ENCODE peak calls at places on chromosomes 12 and 14, in eight cellular contexts. J, X, U, C, B, Y, H and R are unnamed samples.

GRCh38 chr14:105093426-105094192 is 28.4 kb upstream of the GPR132 start:
- DNase-seq in J (peak; percentile 93), X (peak; percentile 72), U (peak; percentile 80), C (peak; percentile 84), B (peak; percentile 20), Y (peak; percentile 85), H (peak; percentile 94), R (peak; percentile 79)

GRCh38 chr12:93176610-93177126 is 201.1 kb upstream of the NUDT4 start:
- DNase-seq in J (no peak), X (no peak), U (peak; percentile 50), C (no peak), B (peak; percentile 55), Y (no peak), H (no peak), R (no peak)

GRCh38 chr12:49797452-49797782 is 30.8 kb downstream of the NCKAP5L start:
- DNase-seq in J (no peak), X (no peak), U (no peak), C (no peak), B (no peak), Y (no peak), H (no peak), R (no peak)

GRCh38 chr14:49641697-49642129 is 6.7 kb upstream of the DNAAF2 start:
- DNase-seq in J (no peak), X (no peak), U (no peak), C (no peak), B (peak; percentile 96), Y (no peak), H (peak; percentile 14), R (peak; percentile 98)

GRCh38 chr14:101412741-101413140 is 148.6 kb upstream of the DIO3 start:
- DNase-seq in J (no peak), X (no peak), U (no peak), C (no peak), B (peak; percentile 86), Y (peak; percentile 63), H (no peak), R (peak; percentile 5)

GRCh38 chr12:49791700-49792099 is 36.5 kb downstream of the NCKAP5L start:
- DNase-seq in J (no peak), X (no peak), U (no peak), C (no peak), B (no peak), Y (no peak), H (no peak), R (no peak)

GRCh38 chr14:28774764-28775738 is 8.5 kb downstream of the FOXG1 start:
- DNase-seq in J (no peak), X (no peak), U (no peak), C (no peak), B (no peak), Y (no peak), H (no peak), R (no peak)

GRCh38 chr14:105711841-105712460 is 185.6 kb downstream of the TMEM121 start:
- DNase-seq in J (no peak), X (peak; percentile 77), U (no peak), C (no peak), B (no peak), Y (no peak), H (no peak), R (no peak)

GRCh38 chr12:126362964-126363363 is 1297.7 kb downstream of the AACS start:
- DNase-seq in J (no peak), X (no peak), U (no peak), C (no peak), B (no peak), Y (no peak), H (peak; percentile 66), R (no peak)

GRCh38 chr12:65106948-65107347 is 14.2 kb downstream of the WIF1 start:
- DNase-seq in J (no peak), X (no peak), U (peak; percentile 41), C (no peak), B (no peak), Y (peak; percentile 12), H (peak; percentile 23), R (peak; percentile 14)

GRCh38 chr14:48598458-48598857 is 923.1 kb upstream of the MDGA2 start:
- DNase-seq in J (no peak), X (no peak), U (no peak), C (no peak), B (no peak), Y (no peak), H (no peak), R (no peak)

GRCh38 chr12:104422441-104422840 is 34.3 kb upstream of the CHST11 start:
- DNase-seq in J (no peak), X (no peak), U (no peak), C (no peak), B (no peak), Y (no peak), H (no peak), R (no peak)

DNA sequence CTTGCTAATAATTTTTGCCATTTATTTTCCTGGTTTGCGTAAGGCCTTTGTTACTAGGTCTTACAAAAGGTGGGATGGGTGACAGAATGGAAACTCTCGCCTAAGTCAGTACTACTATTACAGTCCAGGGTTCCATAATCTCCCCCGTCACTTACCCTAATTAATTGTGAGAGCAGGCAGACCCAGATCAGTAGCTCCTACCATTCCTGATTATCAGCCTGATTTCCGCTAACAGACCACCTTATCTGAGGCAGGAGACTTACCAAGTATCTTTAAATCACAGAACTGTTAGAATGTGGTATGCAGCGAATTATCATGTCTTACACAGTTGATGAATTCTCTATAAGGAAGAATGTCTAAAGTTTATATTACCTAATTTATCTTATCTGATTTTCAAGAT is 234.7 kb downstream of the FOXN3 start:
- DNase-seq in J (no peak), X (no peak), U (no peak), C (no peak), B (no peak), Y (no peak), H (no peak), R (no peak)
- H3K4me1 ChIP-seq in J (peaks cover 22% of the 10 kb centered on the region), X (peaks cover 37% of the 10 kb centered on the region), U (peaks cover 14% of the 10 kb centered on the region), C (peaks cover 53% of the 10 kb centered on the region), B (peaks cover 15% of the 10 kb centered on the region), Y (no peaks in the 10 kb centered on the region), H (peaks cover 6% of the 10 kb centered on the region), R (peaks cover 3% of the 10 kb centered on the region)

DNA sequence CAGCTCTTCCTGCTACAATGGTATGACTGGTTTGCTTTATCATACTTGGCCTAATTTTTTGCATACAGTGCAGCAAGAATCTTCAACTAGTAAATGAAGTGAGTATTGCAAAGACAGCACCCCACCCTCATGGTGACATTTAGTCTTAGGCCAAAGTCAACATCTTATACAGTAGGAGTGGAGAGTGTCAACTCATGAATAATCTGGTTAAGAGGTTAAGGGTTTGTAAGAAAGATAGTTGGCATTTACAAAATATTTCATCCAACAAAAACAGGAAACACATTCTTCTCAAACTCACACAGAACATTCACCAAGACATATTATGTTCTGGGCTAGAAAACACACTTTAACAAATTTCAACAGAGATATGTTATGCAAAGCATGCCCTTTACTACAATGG is 2.2 kb upstream of the OAS1 start:
- DNase-seq in J (no peak), X (no peak), U (peak; percentile 55), C (no peak), B (no peak), Y (no peak), H (no peak), R (peak; percentile 65)
- H3K4me1 ChIP-seq in J (peaks cover 9% of the 10 kb centered on the region), X (peaks cover 13% of the 10 kb centered on the region), U (peaks cover 56% of the 10 kb centered on the region), C (peaks cover 37% of the 10 kb centered on the region), B (peaks cover 32% of the 10 kb centered on the region), Y (peaks cover 61% of the 10 kb centered on the region), H (no peaks in the 10 kb centered on the region), R (peaks cover 10% of the 10 kb centered on the region)

GRCh38 chr12:53388932-53389331 is 9.0 kb downstream of the SP1 start:
- DNase-seq in J (no peak), X (no peak), U (no peak), C (no peak), B (no peak), Y (no peak), H (no peak), R (no peak)

GRCh38 chr12:53391667-53392244 is 11.8 kb downstream of the SP1 start:
- DNase-seq in J (no peak), X (no peak), U (no peak), C (no peak), B (no peak), Y (no peak), H (no peak), R (no peak)

DNA sequence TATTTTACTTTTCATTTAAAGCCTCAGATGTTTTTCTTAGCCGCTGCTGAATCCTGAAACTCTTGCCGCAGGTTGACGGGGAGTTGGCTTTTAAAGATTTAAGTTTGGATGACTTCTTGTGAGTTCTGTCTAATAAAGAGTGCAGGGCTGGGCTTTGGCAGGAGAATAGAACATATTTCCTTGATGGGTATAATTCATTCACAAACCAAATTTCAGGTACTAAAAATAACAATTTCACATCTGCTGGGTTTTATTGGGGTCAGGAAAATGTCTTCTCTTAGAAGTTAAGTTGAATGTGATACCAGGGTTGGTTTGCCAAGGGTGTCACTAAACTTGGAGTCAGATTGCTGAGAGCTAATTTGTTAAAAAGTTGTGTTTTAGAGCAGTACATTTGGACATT is 9.7 kb downstream of the SP1 start:
- DNase-seq in J (no peak), X (no peak), U (no peak), C (no peak), B (no peak), Y (no peak), H (no peak), R (no peak)
- H3K4me1 ChIP-seq in J (peaks cover 6% of the 10 kb centered on the region), X (peaks cover 13% of the 10 kb centered on the region), U (peaks cover 62% of the 10 kb centered on the region), C (peaks cover 68% of the 10 kb centered on the region), B (peaks cover 60% of the 10 kb centered on the region), Y (peaks cover 42% of the 10 kb centered on the region), H (peaks cover 3% of the 10 kb centered on the region), R (peaks cover 5% of the 10 kb centered on the region)

GRCh38 chr12:27209257-27209910 is 34.7 kb upstream of the STK38L start:
- DNase-seq in J (no peak), X (no peak), U (no peak), C (no peak), B (no peak), Y (no peak), H (no peak), R (no peak)

GRCh38 chr12:27208414-27208750 is 35.7 kb upstream of the STK38L start:
- DNase-seq in J (no peak), X (no peak), U (no peak), C (no peak), B (no peak), Y (no peak), H (no peak), R (no peak)

GRCh38 chr12:27210187-27210586 is 33.9 kb upstream of the STK38L start:
- DNase-seq in J (no peak), X (no peak), U (no peak), C (no peak), B (no peak), Y (no peak), H (no peak), R (no peak)

GRCh38 chr12:27207626-27208413 is 36.3 kb upstream of the STK38L start:
- DNase-seq in J (no peak), X (no peak), U (peak; percentile 26), C (no peak), B (no peak), Y (no peak), H (no peak), R (no peak)

DNA sequence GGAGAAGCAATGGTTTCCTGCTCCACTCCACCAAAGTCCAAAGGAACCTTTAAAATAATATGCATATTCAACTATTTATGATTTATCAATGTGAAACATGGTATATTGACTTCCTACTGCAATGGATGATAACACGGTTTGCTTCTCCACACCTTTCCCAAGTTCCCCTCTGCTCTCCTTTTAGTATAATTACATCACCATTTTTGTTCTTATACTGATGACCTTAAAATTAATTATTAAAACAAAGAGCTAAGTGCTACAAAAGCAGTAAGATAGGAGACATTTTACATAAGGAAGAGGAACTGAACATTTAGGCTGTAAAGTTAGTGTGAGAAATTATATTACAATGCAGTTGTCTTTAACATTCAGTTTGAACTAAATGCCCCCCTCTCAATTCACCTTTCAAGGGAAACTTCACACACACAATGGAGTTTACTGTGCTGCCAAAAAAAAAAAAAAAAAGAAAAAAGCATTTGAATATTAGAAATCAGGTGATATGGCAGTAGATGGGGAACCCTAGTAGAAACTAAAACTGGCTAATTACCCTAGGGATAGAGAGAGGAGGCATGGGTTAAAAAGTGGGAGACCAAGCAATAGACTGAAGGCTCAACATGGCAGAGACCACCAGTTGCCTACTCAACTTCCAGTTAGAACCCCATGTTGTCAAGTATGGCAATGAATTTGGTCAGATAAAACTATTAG is 37.1 kb upstream of the STK38L start:
- DNase-seq in J (no peak), X (no peak), U (no peak), C (no peak), B (no peak), Y (no peak), H (no peak), R (no peak)
- H3K4me1 ChIP-seq in J (no peaks in the 10 kb centered on the region), X (no peaks in the 10 kb centered on the region), U (peaks cover 3% of the 10 kb centered on the region), C (peaks cover under 1% of the 10 kb centered on the region), B (no peaks in the 10 kb centered on the region), Y (no peaks in the 10 kb centered on the region), H (no peaks in the 10 kb centered on the region), R (no peaks in the 10 kb centered on the region)